ENCODE peak calls at places on chromosomes 11 and 22, in five cellular contexts. V is HCT116, C is breast epithelium, A is esophagus muscularis mucosa, B is GM12891. U is an unnamed sample.
A peak's percentile ranks its signal among the peaks of the same experiment; 100 is the strongest.

GRCh38 chr22:18062421-18062820 is 15.4 kb upstream of the PEX26 start:
- DNase-seq in C (no peak), B (no peak), A (no peak), V (no peak), U (peak; percentile 39)

GRCh38 chr11:15143855-15144254 is 29.1 kb downstream of the INSC start:
- DNase-seq in A (no peak), B (no peak), C (no peak), V (no peak), U (no peak)

GRCh38 chr11:107493117-107493516 is 35.5 kb upstream of the CWF19L2 start:
- DNase-seq in A (no peak), C (no peak), V (no peak), B (no peak), U (no peak)

GRCh38 chr22:27541831-27542230 is 259.7 kb downstream of the MN1 start:
- DNase-seq in B (no peak), V (no peak), C (no peak), A (no peak), U (no peak)

GRCh38 chr11:93330446-93330984 is at the start of gene DEUP1:
- DNase-seq in V (no peak), B (peak; percentile 34), A (no peak), C (peak; percentile 22), U (peak; percentile 72)

GRCh38 chr22:49855491-49855911 is 1.9 kb downstream of the ZBED4 start:
- DNase-seq in C (no peak), V (no peak), A (no peak), B (no peak), U (peak; percentile 51)

GRCh38 chr11:5922749-5923426 is 19.2 kb upstream of the OR56A3 start:
- DNase-seq in B (no peak), C (no peak), V (peak; percentile 2), A (peak; percentile 81), U (no peak)

GRCh38 chr11:124837491-124837856 is 27.8 kb upstream of the ROBO3 start:
- DNase-seq in A (no peak), B (no peak), V (peak; percentile 72), C (no peak), U (no peak)

GRCh38 chr11:27385245-27385644 is 22.2 kb upstream of the CCDC34 start:
- DNase-seq in C (no peak), A (no peak), V (no peak), B (no peak), U (no peak)

GRCh38 chr11:559712-560304 is 730 bp downstream of the LMNTD2 start:
- DNase-seq in B (no peak), A (no peak), C (no peak), V (peak; percentile 44), U (peak; percentile 76)

GRCh38 chr11:22192289-22192641 is 620 bp upstream of the ANO5 start:
- DNase-seq in C (no peak), A (no peak), B (no peak), V (no peak), U (no peak)

GRCh38 chr11:61701298-61701993 is 21.3 kb downstream of the DAGLA start:
- DNase-seq in B (no peak), A (no peak), V (peak; percentile 22), C (no peak), U (no peak)

GRCh38 chr11:92776676-92777075 is 192.8 kb upstream of the MTNR1B start:
- DNase-seq in B (no peak), C (no peak), A (peak; percentile 81), V (no peak), U (no peak)

GRCh38 chr22:37173709-37174108 is 14.3 kb downstream of the C1QTNF6 start:
- DNase-seq in C (no peak), B (no peak), A (no peak), V (no peak), U (peak; percentile 34)

GRCh38 chr11:75312346-75312745 is 39.1 kb downstream of the ARRB1 start:
- DNase-seq in V (no peak), C (no peak), A (no peak), B (no peak), U (no peak)

GRCh38 chr22:39176067-39176621 is 23.7 kb upstream of the CBX7 start:
- DNase-seq in A (no peak), V (no peak), B (no peak), C (peak; percentile 88), U (peak; percentile 82)

GRCh38 chr22:25898707-25899365 is 156.8 kb downstream of the MYO18B start:
- DNase-seq in V (peak; percentile 8), B (no peak), A (no peak), C (no peak), U (no peak)

GRCh38 chr11:121671276-121672168 is 218.8 kb upstream of the SORL1-AS1 start:
- DNase-seq in C (no peak), A (peak; percentile 90), V (no peak), B (no peak), U (no peak)

GRCh38 chr11:88604255-88604654 is 266.7 kb upstream of the CTSC start:
- DNase-seq in B (no peak), V (no peak), A (no peak), C (no peak), U (no peak)

GRCh38 chr11:102237096-102237735 is 80.1 kb upstream of the BIRC3 start:
- DNase-seq in A (peak; percentile 74), V (no peak), C (no peak), B (no peak), U (no peak)

GRCh38 chr22:23094695-23095466 is 24.6 kb downstream of the GNAZ start:
- DNase-seq in B (no peak), C (no peak), V (no peak), A (no peak), U (no peak)

GRCh38 chr11:118283756-118284350 is 19.8 kb upstream of the MPZL2 start:
- DNase-seq in V (no peak), C (no peak), A (no peak), B (no peak), U (no peak)

GRCh38 chr11:118289411-118289810 is 15.1 kb upstream of the CD3E start:
- DNase-seq in A (no peak), B (no peak), V (no peak), C (no peak), U (no peak)

GRCh38 chr11:118287006-118287405 is 17.5 kb upstream of the CD3E start:
- DNase-seq in V (no peak), C (no peak), A (no peak), B (no peak), U (no peak)

GRCh38 chr11:118283311-118283636 is 19.2 kb upstream of the MPZL2 start:
- DNase-seq in B (no peak), C (no peak), A (no peak), V (no peak), U (no peak)

GRCh38 chr11:118286545-118286944 is 18.0 kb upstream of the CD3E start:
- DNase-seq in C (no peak), B (no peak), V (no peak), A (no peak), U (no peak)
- TF ChIP-seq POLR2AphosphoS5 in C (no peak), B (no peak), V (no peak), A (no peak), U (no peak)

DNA sequence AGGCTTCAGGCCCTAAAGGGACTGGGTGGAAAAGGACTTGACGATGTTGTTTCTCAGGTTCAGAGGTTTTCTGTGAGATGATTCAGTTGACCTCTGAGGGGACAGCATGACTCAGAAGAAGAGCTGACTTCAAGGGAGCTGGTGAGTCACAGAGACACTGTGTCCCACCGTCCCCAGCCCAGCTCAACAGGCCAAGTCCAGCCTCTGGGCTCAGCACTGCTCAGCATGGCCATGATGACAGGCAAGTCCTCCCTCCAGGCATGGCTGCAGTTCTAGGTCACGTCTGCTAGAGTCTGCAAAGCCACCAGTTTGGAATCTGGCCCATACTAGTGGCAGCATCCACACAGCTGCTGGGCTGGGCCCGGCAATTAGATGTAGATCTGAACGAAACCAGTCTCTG is 12.9 kb downstream of the TRIM29 start:
- DNase-seq in A (no peak), B (no peak), C (peak; percentile 69), V (peak; percentile 38), U (no peak)
- TF ChIP-seq POLR2A in A (no peak), B (no peak), C (no peak), V (no peak), U (no peak)

DNA sequence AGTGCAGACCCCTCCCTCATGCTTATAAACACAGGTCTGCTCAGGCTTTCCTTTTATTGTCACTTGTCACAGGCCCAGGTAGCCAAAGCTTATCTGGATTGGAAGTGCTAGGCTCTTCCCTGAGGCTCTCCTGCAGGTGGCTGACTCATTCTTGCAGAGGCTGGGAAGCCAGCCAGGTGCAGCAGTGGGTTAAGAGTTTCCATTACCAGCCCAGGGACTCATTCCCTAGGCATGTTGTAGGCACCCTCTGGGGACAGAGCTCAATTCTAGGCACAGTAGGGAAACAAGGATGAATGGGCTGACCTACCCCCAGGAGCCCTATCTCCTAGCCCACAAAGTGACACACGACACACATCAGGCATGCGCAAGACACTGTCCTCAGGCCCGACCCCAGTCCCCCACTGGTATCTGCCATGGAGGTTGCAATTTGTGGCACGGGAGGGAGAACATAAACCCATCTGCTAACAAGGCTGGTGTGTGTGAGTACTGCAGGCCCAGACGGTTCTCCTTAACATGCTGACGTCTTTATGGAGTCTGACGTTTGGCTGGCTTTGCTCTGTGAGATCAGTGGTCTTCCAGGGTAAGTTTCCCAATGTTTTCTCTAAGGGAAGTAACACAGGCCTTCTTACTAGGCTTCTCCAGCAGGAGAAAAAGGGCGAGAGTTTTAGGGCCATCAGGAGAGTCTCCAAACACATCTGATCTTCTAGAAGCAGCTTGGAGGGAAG is 94.2 kb downstream of the ABTB2 start:
- DNase-seq in B (no peak), V (peak; percentile 99), C (peak; percentile 70), A (no peak), U (no peak)
- TF ChIP-seq POLR2AphosphoS5 in B (no peak), V (peak; percentile 86), C (peak; percentile 16), A (peak; percentile 56), U (no peak)

GRCh38 chr11:45993438-45994064 is 71.1 kb downstream of the LARGE2 start:
- DNase-seq in A (no peak), V (no peak), B (no peak), C (no peak), U (no peak)

GRCh38 chr11:45995342-45995734 is 72.9 kb downstream of the LARGE2 start:
- DNase-seq in C (no peak), A (no peak), V (no peak), B (no peak), U (no peak)

GRCh38 chr11:45997599-45997998 is 75.1 kb downstream of the LARGE2 start:
- DNase-seq in C (no peak), V (no peak), B (no peak), A (no peak), U (no peak)

GRCh38 chr11:45988922-45989321 is 66.5 kb downstream of the LARGE2 start:
- DNase-seq in C (no peak), B (no peak), A (no peak), V (no peak), U (no peak)

DNA sequence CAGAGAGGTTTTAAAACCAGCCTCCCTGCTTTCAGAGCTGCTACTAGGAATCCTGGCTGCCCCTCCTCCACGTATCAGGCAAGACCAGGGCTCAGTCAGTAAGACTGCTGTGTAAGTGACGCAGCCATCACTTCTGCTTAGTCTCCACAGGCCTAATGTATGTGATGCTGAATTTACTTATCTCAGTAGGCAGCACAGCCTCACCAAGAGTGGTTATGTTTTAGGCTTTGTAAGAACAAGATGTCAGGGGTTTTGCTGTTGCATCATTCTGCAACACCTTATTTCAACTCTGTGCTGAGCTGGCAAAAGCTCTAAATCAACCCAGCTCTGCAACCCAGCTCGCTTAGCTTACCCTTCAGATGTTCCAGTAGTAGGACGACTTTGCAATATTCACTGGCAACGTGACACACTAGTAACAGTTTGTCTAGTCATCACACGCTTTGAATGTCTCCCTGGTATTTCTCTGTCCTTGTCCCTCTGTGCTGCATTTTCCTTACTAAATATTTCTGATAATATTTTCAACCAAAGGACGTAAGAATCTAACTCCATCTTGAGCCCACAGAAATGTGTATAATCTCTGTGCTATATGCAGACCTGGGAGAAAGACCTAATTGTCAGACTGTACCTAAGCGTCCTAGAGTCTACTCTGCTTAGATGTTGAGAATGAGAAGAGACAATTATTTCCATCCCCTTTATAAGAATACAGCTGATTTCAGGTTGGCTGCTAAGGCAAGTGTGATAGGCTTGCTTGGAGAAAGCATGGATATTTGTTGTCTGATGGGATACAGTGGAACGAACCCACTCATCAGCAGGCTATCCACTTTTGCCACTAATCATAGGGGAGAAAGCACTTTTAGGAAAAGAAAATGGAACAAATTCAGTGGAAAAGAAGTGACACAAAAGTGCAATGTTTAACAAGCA is 72.2 kb downstream of the LARGE2 start:
- DNase-seq in C (no peak), B (no peak), A (no peak), V (no peak), U (no peak)
- TF ChIP-seq POLR2A in C (no peak), B (no peak), A (no peak), V (no peak), U (no peak)

U was measured in spleen.